ENCODE peak calls at places on chromosomes 2 and 18, in eight cellular contexts. Z is GM19239; C is activated effector memory CD4-positive, alpha-beta T cell treated with anti-CD3 and anti-CD28 coated beads, Interleukin-2, amount 50 U/mL, for 16 hours; B is endothelial cell; I is AG08395; F is colonic mucosa; M is AG09309; W is glutamatergic neuron. K is an unnamed sample.

GRCh38 chr2:232481322-232482140 is 6.1 kb downstream of the ECEL1 start:
- DNase-seq in Z (no peak), C (peak; percentile 45), B (no peak), I (no peak), F (no peak), M (no peak), W (no peak), K (no peak)

GRCh38 chr2:139790807-139791206 is 1010.6 kb upstream of the NXPH2 start:
- DNase-seq in Z (no peak), C (no peak), B (no peak), I (peak; percentile 10), F (no peak), M (no peak), W (no peak), K (no peak)

GRCh38 chr2:49973917-49974368 is 819.6 kb upstream of the FSHR start:
- DNase-seq in Z (peak; percentile 1), C (peak; percentile 73), B (peak; percentile 24), I (peak; percentile 22), F (peak; percentile 22), M (no peak), W (peak; percentile 79), K (no peak)

GRCh38 chr2:30971291-30972025 is 164.2 kb upstream of the CAPN13 start:
- DNase-seq in Z (no peak), C (no peak), B (no peak), I (peak; percentile 38), F (no peak), M (no peak), W (no peak), K (no peak)

GRCh38 chr2:120822908-120823307 is 87.2 kb downstream of the GLI2 start:
- DNase-seq in Z (no peak), C (no peak), B (no peak), I (no peak), F (no peak), M (no peak), W (no peak), K (no peak)

GRCh38 chr2:175373001-175373727 is 191.7 kb upstream of the ATP5MC3 start:
- DNase-seq in Z (no peak), C (no peak), B (no peak), I (peak; percentile 27), F (no peak), M (peak; percentile 8), W (no peak), K (no peak)

GRCh38 chr18:65750421-65751144 is at the start of gene CDH7:
- DNase-seq in Z (no peak), C (no peak), B (peak; percentile 53), I (no peak), F (no peak), M (no peak), W (peak; percentile 67), K (no peak)

GRCh38 chr2:240947607-240948006 is 41.5 kb downstream of the CROCC2 start:
- DNase-seq in Z (no peak), C (peak; percentile 54), B (no peak), I (no peak), F (no peak), M (no peak), W (no peak), K (no peak)

GRCh38 chr2:171432969-171433762 is 624 bp downstream of the METTL8 start:
- DNase-seq in Z (no peak), C (peak; percentile 80), B (no peak), I (no peak), F (peak; percentile 73), M (no peak), W (no peak), K (peak; percentile 27)

GRCh38 chr2:42974697-42975357 is 182.4 kb upstream of the HAAO start:
- DNase-seq in Z (no peak), C (peak; percentile 81), B (peak; percentile 87), I (peak; percentile 66), F (peak; percentile 86), M (no peak), W (peak; percentile 85), K (no peak)

GRCh38 chr2:201433389-201433995 is 17.8 kb downstream of the TRAK2 start:
- DNase-seq in Z (no peak), C (no peak), B (no peak), I (no peak), F (no peak), M (no peak), W (no peak), K (no peak)

GRCh38 chr2:184558713-184559464 is 39.4 kb upstream of the ZNF804A start:
- DNase-seq in Z (no peak), C (no peak), B (no peak), I (no peak), F (no peak), M (no peak), W (no peak), K (no peak)

GRCh38 chr2:62939735-62940491 is 110.7 kb upstream of the OTX1 start:
- DNase-seq in Z (no peak), C (no peak), B (no peak), I (peak; percentile 84), F (no peak), M (peak; percentile 72), W (no peak), K (no peak)

K was measured in GM12892.